ENCODE peak calls at places on chromosome 3, in five cellular contexts. V is H9, S is IMR-90, R is neuronal stem cell, I is mesenchymal stem cell. Z is an unnamed sample.

GRCh38 chr3:189664311-189664710 is 33.1 kb downstream of the TP63 start:
- DNase-seq in V (no peak), S (peak; percentile 96), R (no peak), I (peak; percentile 80), Z (peak; percentile 89)

GRCh38 chr3:136390574-136390973 is 140.4 kb downstream of the PCCB start:
- DNase-seq in V (no peak), S (no peak), R (no peak), I (no peak), Z (no peak)

GRCh38 chr3:65811917-65812316 is 226.8 kb downstream of the MAGI1 start:
- DNase-seq in V (no peak), S (peak; percentile 13), R (no peak), I (no peak), Z (no peak)

GRCh38 chr3:101865751-101866509 is 16.6 kb downstream of the NFKBIZ start:
- DNase-seq in V (peak; percentile 48), S (peak; percentile 57), R (no peak), I (peak; percentile 31), Z (peak; percentile 54)

GRCh38 chr3:37554364-37554763 is 307.3 kb upstream of the CTDSPL start:
- DNase-seq in V (peak; percentile 67), S (no peak), R (no peak), I (no peak), Z (no peak)

GRCh38 chr3:166455724-166456123 is 618.5 kb upstream of the BCHE start:
- DNase-seq in V (no peak), S (peak; percentile 47), R (no peak), I (no peak), Z (peak; percentile 94)

GRCh38 chr3:98702166-98702565 is 61.0 kb upstream of the ST3GAL6 start:
- DNase-seq in V (no peak), S (peak; percentile 55), R (no peak), I (peak; percentile 33), Z (no peak)

GRCh38 chr3:113607219-113607596 is 74.9 kb downstream of the SIDT1 start:
- DNase-seq in V (no peak), S (no peak), R (no peak), I (no peak), Z (no peak)

GRCh38 chr3:159897331-159898075 is 91.1 kb upstream of the IL12A start:
- DNase-seq in V (no peak), S (peak; percentile 81), R (no peak), I (peak; percentile 71), Z (no peak)

GRCh38 chr3:38538773-38539353 is 42.7 kb downstream of the EXOG start:
- DNase-seq in V (no peak), S (no peak), R (no peak), I (no peak), Z (no peak)

GRCh38 chr3:53677406-53677805 is 168.8 kb downstream of the CHDH start:
- DNase-seq in V (no peak), S (no peak), R (no peak), I (no peak), Z (no peak)

GRCh38 chr3:78868570-78868969 is 899.2 kb downstream of the ROBO1 start:
- DNase-seq in V (no peak), S (no peak), R (no peak), I (no peak), Z (no peak)

GRCh38 chr3:168878655-168879054 is 782.9 kb upstream of the GOLIM4 start:
- DNase-seq in V (no peak), S (peak; percentile 47), R (no peak), I (peak; percentile 45), Z (peak; percentile 67)

GRCh38 chr3:126127904-126128303 is 44.0 kb upstream of the SLC41A3 start:
- DNase-seq in V (peak; percentile 20), S (no peak), R (no peak), I (no peak), Z (no peak)

GRCh38 chr3:127056281-127056680 is 73.4 kb downstream of the PLXNA1 start:
- DNase-seq in V (no peak), S (no peak), R (no peak), I (no peak), Z (no peak)

GRCh38 chr3:13515786-13516783 is 32.8 kb upstream of the FBLN2 start:
- DNase-seq in V (no peak), S (no peak), R (no peak), I (no peak), Z (no peak)

GRCh38 chr3:184001761-184002160 is 15.9 kb downstream of the ABCC5 start:
- DNase-seq in V (no peak), S (no peak), R (no peak), I (no peak), Z (no peak)

GRCh38 chr3:138845771-138846173 is 11.0 kb upstream of the PIK3CB start:
- DNase-seq in V (peak; percentile 43), S (no peak), R (no peak), I (no peak), Z (no peak)

GRCh38 chr3:141228385-141228784 is 3.2 kb upstream of the PXYLP1 start:
- DNase-seq in V (no peak), S (no peak), R (no peak), I (no peak), Z (no peak)

GRCh38 chr3:188264231-188265213 is 110.6 kb downstream of the LPP start:
- DNase-seq in V (no peak), S (peak; percentile 73), R (no peak), I (peak; percentile 65), Z (no peak)

GRCh38 chr3:3902156-3902555 is 102.9 kb downstream of the LRRN1 start:
- DNase-seq in V (no peak), S (no peak), R (no peak), I (no peak), Z (peak; percentile 31)
- H3K14ac ChIP-seq in V (no peak overlapping the region), S (no peak overlapping the region), R (no peak overlapping the region), I (no peak overlapping the region), Z (no peak overlapping the region)

GRCh38 chr3:42653303-42653559 is 266 bp upstream of the ZBTB47 start:
- DNase-seq in V (no peak), S (no peak), R (no peak), I (peak; percentile 14), Z (no peak)

GRCh38 chr3:42652611-42653302 is 740 bp upstream of the ZBTB47 start:
- DNase-seq in V (peak; percentile 58), S (peak; percentile 78), R (no peak), I (peak; percentile 83), Z (peak; percentile 60)

GRCh38 chr3:42652251-42652610 is 1.3 kb upstream of the ZBTB47 start:
- DNase-seq in V (peak; percentile 25), S (no peak), R (no peak), I (no peak), Z (no peak)

GRCh38 chr3:42649783-42650182 is 3.7 kb upstream of the ZBTB47 start:
- DNase-seq in V (no peak), S (no peak), R (no peak), I (no peak), Z (no peak)

DNA sequence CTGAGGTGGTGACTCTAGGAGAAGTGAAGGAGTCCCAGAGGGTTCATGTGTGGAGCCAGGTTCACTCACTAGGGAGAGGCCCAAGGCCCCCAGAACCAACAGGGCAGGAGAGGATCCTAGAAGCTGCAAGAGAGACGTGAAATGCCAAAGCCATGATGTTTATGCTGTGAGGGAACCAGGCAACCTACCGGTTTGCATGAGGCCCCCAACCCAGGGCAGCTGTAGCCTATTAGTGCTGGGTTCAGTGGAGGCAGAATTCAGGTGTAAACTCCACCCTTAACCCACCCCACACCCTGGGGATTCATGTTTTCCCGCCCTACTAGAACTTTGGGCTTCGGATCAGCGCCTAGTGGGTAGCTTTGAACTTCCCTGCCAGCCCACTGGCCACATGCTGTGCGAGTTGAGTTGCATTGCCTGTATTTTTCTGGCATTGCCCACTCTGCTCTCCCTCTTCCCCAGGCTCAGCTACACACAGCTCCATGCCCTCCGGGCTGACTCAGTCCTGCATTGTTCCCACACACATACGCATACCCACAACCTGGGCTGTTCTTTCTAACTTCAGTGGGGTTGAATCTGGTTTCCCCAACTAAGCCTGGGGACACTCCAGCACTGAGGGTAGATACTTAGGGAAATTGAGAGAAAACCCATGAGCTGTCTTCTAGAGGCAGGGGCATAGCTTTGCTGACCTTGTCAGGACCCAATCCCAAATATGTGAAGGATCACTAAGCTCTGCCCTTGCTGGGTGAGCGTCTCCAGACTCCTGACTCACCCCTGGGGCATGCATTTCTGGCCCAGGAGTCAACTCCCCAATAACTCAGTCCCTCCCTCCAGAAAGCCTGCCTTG is 2.0 kb upstream of the ZBTB47 start:
- DNase-seq in V (peak; percentile 40), S (peak; percentile 56), R (no peak), I (peak; percentile 63), Z (no peak)
- H2AK5ac ChIP-seq in V (no peak overlapping the region), S (peak overlapping the region; percentile 76), R (peak overlapping the region; percentile 40), I (peak overlapping the region; percentile 28), Z (no peak overlapping the region)

DNA sequence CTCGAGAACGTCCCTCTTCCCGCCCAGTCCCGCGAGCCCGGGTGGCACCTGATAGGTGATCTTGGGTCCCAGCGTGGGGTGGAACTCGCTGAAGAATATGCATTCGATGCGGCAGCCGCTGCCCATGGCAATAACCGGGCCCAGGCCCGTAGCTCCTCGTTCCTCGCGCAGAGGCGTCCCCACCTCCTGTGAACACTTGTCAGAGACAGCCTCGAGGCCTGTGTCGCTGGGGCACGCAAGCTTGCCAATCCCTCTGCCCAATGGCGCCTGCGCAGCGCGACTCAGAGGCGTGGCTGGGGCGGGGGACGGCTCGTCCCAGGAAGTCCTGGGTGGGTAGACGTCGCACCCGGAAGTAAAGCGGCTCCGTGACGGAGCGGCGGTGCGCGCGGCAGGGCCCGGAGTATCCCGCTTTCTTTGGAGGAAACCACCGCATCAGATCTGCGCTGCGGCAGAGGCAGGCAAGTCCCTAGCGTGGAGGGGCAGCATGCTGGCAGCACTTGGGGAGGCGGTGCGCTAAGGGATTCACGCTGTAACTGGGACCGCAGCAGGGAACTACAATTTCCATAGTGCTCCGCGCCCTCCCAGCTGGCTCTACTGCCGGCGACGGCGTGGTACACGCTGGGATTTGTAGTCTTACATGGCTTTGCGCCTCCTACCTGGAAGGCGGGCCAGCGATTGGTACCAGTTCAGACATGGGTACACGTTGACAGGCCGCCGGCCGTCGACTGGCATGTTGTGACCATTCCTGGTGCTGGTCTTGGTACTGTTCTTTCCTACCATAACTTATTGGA is at the start of the genes CYB561D2 and NPRL2:
- DNase-seq in V (peak; percentile 96), S (peak; percentile 90), R (peak; percentile 85), I (peak; percentile 96), Z (peak; percentile 98)
- H2BK5ac ChIP-seq in V (no peak within 1 kb of the TSS), S (peak within 1 kb of the TSS; percentile 91), R (peak within 1 kb of the TSS; percentile 97), I (peak within 1 kb of the TSS; percentile 84), Z (peak within 1 kb of the TSS; percentile 75)

DNA sequence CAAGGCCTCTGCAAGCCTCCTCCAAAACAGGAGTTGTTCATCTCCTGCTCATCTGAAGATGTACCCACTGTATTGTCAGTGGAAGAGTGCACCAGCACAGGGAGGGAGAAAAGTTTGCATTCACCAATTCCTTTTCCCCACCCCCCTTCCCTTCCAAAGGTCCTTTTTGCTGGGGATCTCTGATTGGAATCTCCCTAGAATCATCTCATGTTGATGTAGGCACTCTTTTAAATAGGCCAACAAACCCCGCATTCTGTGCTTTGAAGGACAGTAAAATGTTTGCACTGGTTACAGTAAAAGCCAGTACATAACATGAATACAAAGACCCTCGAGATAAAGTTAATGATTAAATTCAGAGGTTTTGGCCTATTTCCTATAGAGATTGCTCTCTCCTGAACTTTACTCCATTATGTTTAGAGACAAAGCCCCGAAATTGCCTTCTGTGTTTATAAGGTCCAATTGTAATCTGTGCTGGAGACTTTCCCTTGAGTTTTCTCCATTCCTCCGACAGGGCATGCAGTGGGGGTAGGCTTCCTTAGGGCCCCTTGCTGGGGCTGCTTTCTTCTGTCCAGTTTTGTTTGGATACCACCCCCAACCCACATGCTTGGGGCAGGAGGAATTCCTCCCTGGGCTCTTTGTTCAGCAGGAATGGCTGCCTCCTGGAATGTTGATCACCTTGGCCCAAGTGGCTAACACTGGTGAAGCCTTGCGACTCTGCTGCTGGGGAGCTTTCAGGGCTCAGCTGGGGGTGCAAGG is 22.5 kb downstream of the TRIM71 start:
- DNase-seq in V (peak; percentile 74), S (no peak), R (peak; percentile 74), I (no peak), Z (no peak)
- H3K14ac ChIP-seq in V (no peak overlapping the region), S (no peak overlapping the region), R (no peak overlapping the region), I (no peak overlapping the region), Z (peak overlapping the region; percentile 83)